ENCODE peak calls at places on chromosomes 6 and 20, in ten cellular contexts. M, U, T, A, E, F, Q, X, H and I are unnamed samples.

GRCh38 chr6:57173886-57174510 is 1.9 kb downstream of the BAG2 start:
- DNase-seq in M (peak), U (peak), T (no peak), A (no peak), E (no peak), F (no peak), Q (peak), X (peak), H (no peak), I (no peak)

GRCh38 chr6:107644513-107644912 is 154.6 kb downstream of the SOBP start:
- DNase-seq in M (no peak), U (no peak), T (no peak), A (no peak), E (no peak), F (no peak), Q (no peak), X (no peak), H (no peak), I (no peak)

GRCh38 chr6:54595844-54596243 is 250.7 kb upstream of the FAM83B start:
- DNase-seq in M (no peak), U (no peak), T (no peak), A (no peak), E (no peak), F (no peak), Q (no peak), X (no peak), H (no peak), I (no peak)

GRCh38 chr6:139547082-139547776 is 172.8 kb upstream of the CITED2 start:
- DNase-seq in M (no peak), U (no peak), T (no peak), A (no peak), E (no peak), F (no peak), Q (no peak), X (no peak), H (no peak), I (no peak)

GRCh38 chr6:137980777-137981176 is 113.7 kb downstream of the TNFAIP3 start:
- DNase-seq in M (no peak), U (no peak), T (no peak), A (no peak), E (no peak), F (no peak), Q (no peak), X (no peak), H (no peak), I (no peak)

GRCh38 chr6:125363360-125364121 is 61.8 kb upstream of the HDDC2 start:
- DNase-seq in M (peak), U (peak), T (peak), A (no peak), E (no peak), F (no peak), Q (peak), X (no peak), H (peak), I (peak)

GRCh38 chr20:42258568-42258967 is 640.4 kb upstream of the CHD6 start:
- DNase-seq in M (no peak), U (no peak), T (no peak), A (no peak), E (no peak), F (no peak), Q (no peak), X (no peak), H (no peak), I (no peak)

GRCh38 chr6:150179030-150179429 is 36.2 kb downstream of the PPP1R14C start:
- DNase-seq in M (no peak), U (no peak), T (no peak), A (no peak), E (no peak), F (no peak), Q (no peak), X (no peak), H (no peak), I (no peak)

GRCh38 chr20:43722153-43722505 is 4.7 kb downstream of the GTSF1L start:
- DNase-seq in M (no peak), U (no peak), T (no peak), A (no peak), E (no peak), F (no peak), Q (no peak), X (no peak), H (no peak), I (no peak)

GRCh38 chr6:111763381-111763780 is 109.9 kb downstream of the FYN start:
- DNase-seq in M (no peak), U (no peak), T (no peak), A (no peak), E (no peak), F (no peak), Q (peak), X (no peak), H (no peak), I (no peak)

GRCh38 chr6:148593130-148593812 is 153.6 kb upstream of the UST start:
- DNase-seq in M (no peak), U (no peak), T (no peak), A (no peak), E (no peak), F (no peak), Q (no peak), X (no peak), H (peak), I (no peak)

GRCh38 chr20:39909447-39909846 is 779.6 kb downstream of the MAFB start:
- DNase-seq in M (no peak), U (no peak), T (no peak), A (no peak), E (no peak), F (no peak), Q (no peak), X (no peak), H (peak), I (peak)

GRCh38 chr20:8153281-8153908 is 21.3 kb downstream of the PLCB1 start:
- DNase-seq in M (no peak), U (no peak), T (no peak), A (no peak), E (peak), F (no peak), Q (peak), X (no peak), H (no peak), I (no peak)

GRCh38 chr6:43285415-43285814 is 12.6 kb upstream of the SLC22A7 start:
- DNase-seq in M (no peak), U (no peak), T (no peak), A (no peak), E (no peak), F (no peak), Q (no peak), X (no peak), H (no peak), I (no peak)

GRCh38 chr6:34142046-34142445 is 3.8 kb downstream of the GRM4 start:
- DNase-seq in M (no peak), U (no peak), T (no peak), A (no peak), E (no peak), F (no peak), Q (no peak), X (no peak), H (no peak), I (no peak)

GRCh38 chr6:34140075-34140474 is 5.8 kb downstream of the GRM4 start:
- DNase-seq in M (no peak), U (no peak), T (no peak), A (no peak), E (no peak), F (no peak), Q (no peak), X (no peak), H (no peak), I (no peak)

GRCh38 chr6:34135541-34135940 is 10.3 kb downstream of the GRM4 start:
- DNase-seq in M (no peak), U (no peak), T (no peak), A (no peak), E (no peak), F (no peak), Q (no peak), X (no peak), H (no peak), I (no peak)

GRCh38 chr6:34138191-34138590 is 7.7 kb downstream of the GRM4 start:
- DNase-seq in M (no peak), U (no peak), T (no peak), A (no peak), E (no peak), F (no peak), Q (no peak), X (no peak), H (no peak), I (no peak)

DNA sequence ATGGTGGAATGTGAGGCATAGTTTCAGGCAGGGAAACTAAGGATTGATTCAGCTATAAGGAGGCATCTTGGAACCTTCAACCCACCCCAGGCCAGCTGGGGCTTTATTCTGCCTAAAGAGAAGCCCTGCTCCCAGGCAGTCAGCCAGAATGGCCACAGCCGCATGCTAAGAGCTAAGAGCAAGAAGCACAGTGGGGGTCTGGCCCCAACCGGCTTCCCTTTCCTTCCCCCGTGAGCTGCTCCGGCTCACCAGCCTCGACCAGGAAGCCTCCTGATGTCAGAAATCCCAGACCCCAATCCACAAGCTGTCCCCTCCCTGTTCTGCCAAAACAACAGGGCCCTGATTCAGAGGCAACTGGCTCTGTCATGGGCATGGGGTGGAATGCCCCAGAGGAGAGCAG is 7.0 kb downstream of the GRM4 start:
- DNase-seq in M (no peak), U (no peak), T (no peak), A (no peak), E (no peak), F (no peak), Q (no peak), X (no peak), H (no peak), I (no peak)
- TF ChIP-seq POLR2A in M (no peak), U (no peak), T (no peak), A (no peak), E (no peak), F (no peak), Q (no peak), X (no peak), H (no peak), I (no peak)

DNA sequence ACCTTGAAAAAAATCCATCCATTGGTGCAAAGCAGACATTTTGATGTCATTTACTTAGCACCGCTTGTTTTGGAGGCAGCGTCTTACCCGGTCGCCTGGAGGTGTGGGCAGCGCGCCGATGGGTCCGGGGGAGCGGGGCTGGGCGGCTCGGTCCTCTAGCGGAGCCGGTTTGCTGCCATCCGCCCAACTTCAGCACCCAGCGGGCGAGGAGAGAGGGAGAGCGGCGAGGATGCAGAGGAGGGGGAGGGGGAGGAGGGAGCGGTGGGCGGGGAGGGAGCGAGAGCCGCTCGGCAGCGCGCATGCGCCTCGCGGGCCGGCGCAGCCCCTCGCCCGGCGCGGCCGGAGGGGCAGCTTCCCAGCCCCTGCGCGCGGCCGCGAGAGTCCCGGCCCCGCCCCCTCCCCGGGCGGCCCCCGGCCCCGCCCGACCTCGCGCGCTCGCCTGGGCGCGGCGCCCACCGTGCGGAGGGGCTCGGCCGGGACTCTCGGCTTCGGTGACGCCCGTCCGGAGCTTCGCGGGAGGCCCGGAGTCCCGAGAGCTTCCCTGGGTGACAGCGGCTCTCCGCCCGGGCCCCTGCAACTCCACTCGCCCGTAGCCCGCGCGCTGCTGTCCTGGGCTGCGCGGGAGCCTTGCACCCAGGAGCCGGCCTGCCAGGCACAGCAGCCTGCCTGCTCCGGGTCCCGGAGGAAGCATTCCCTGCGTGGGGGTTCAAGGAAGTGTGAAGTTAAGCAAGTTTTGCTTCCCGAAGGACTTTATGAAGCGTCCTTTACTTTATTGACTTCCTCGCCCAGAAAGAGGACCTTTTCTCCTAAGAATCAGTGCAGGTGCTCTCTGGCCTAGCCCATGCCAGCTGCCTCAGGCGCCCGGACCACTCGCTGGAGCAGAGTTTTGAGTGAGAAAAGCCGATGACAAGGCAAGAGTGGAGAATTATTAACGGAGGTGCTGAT is at the start of gene RGS17:
- DNase-seq in M (no peak), U (peak), T (no peak), A (no peak), E (no peak), F (no peak), Q (peak), X (no peak), H (peak), I (peak)
- TF ChIP-seq POLR2A in M (no peak), U (no peak), T (no peak), A (no peak), E (no peak), F (no peak), Q (no peak), X (no peak), H (no peak), I (no peak)

GRCh38 chr6:31729515-31729978 is 448 bp upstream of the DDAH2 start:
- DNase-seq in M (peak), U (peak), T (peak), A (peak), E (peak), F (peak), Q (peak), X (peak), H (peak), I (peak)
- TF ChIP-seq POLR2A in M (no peak), U (peak), T (peak), A (peak), E (no peak), F (peak), Q (no peak), X (no peak), H (peak), I (peak)

GRCh38 chr6:3785745-3786098 is 34.2 kb upstream of the PXDC1 start:
- DNase-seq in M (no peak), U (no peak), T (no peak), A (no peak), E (no peak), F (no peak), Q (no peak), X (no peak), H (no peak), I (no peak)

GRCh38 chr6:3789018-3789895 is 37.7 kb upstream of the PXDC1 start:
- DNase-seq in M (peak), U (no peak), T (no peak), A (no peak), E (no peak), F (peak), Q (no peak), X (no peak), H (no peak), I (no peak)

GRCh38 chr6:3789896-3790558 is 38.5 kb upstream of the PXDC1 start:
- DNase-seq in M (peak), U (no peak), T (no peak), A (no peak), E (no peak), F (peak), Q (no peak), X (no peak), H (no peak), I (no peak)

GRCh38 chr6:3786131-3786530 is 34.6 kb upstream of the PXDC1 start:
- DNase-seq in M (no peak), U (no peak), T (no peak), A (no peak), E (no peak), F (peak), Q (no peak), X (no peak), H (no peak), I (no peak)

DNA sequence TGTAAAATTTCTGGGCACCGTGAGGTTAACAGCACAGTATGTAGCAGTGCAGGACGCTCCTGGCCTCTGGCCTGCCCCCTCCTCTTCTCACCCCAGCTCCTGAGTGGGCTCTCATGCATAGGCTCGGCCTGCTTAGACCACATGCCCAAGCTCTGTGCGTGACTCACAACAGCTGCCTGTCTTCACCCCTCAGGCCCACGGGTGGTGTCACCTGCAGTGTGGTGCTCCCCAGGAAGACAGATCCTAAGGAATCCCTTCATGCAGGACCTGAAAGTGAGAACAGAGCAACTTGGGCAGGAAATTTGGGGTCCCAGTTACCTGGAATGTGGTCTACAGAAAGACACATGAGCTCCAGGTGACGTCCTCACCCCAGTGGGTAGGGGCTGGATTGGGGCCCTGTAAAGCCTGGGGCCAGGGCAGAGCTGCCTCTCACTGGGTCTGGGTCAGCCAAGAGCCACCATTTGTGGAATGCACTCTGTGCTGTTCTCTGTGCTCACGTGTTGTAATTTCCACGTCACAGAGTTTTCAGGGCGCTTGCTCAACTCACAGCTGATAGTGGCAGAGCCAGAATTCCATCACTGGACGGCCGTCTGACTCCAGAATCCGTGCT is 37.0 kb upstream of the PXDC1 start:
- DNase-seq in M (peak), U (no peak), T (no peak), A (no peak), E (no peak), F (peak), Q (no peak), X (no peak), H (no peak), I (no peak)
- TF ChIP-seq POLR2A in M (no peak), U (no peak), T (no peak), A (no peak), E (no peak), F (no peak), Q (no peak), X (no peak), H (no peak), I (no peak)

GRCh38 chr6:20403766-20404640 is 2.3 kb downstream of the E2F3 start:
- DNase-seq in M (peak), U (peak), T (no peak), A (no peak), E (no peak), F (no peak), Q (peak), X (peak), H (peak), I (peak)
- TF ChIP-seq POLR2A in M (no peak), U (no peak), T (no peak), A (no peak), E (no peak), F (no peak), Q (peak), X (no peak), H (no peak), I (no peak)

DNA sequence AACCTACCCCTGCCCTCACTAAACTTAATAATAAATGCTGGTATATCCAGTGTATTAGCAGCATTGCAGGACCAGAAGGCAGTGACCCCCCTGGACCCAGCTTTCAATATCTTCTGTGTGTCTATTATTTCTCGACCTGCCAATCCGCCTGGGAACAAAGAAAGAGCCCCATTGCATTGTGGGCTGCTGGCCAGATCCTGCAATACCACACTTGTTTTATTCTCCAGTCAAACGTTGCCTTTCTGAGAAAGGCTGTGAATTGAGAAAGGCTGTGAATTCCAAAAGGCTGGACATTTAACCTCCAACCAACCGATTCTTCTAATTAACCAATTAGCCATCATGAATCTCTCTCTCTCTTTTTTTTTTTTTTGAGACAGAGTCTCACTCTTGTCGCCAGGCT is 1.5 kb upstream of the MTO1 start:
- DNase-seq in M (no peak), U (no peak), T (no peak), A (no peak), E (no peak), F (no peak), Q (no peak), X (no peak), H (no peak), I (no peak)
- TF ChIP-seq POLR2A in M (no peak), U (no peak), T (no peak), A (no peak), E (no peak), F (no peak), Q (no peak), X (no peak), H (no peak), I (no peak)

GRCh38 chr20:10219452-10219791 is 792 bp downstream of the SNAP25 start:
- DNase-seq in M (no peak), U (peak), T (peak), A (peak), E (no peak), F (no peak), Q (peak), X (no peak), H (peak), I (peak)
- TF ChIP-seq POLR2A in M (no peak), U (peak), T (no peak), A (no peak), E (no peak), F (no peak), Q (no peak), X (no peak), H (peak), I (no peak)

DNA sequence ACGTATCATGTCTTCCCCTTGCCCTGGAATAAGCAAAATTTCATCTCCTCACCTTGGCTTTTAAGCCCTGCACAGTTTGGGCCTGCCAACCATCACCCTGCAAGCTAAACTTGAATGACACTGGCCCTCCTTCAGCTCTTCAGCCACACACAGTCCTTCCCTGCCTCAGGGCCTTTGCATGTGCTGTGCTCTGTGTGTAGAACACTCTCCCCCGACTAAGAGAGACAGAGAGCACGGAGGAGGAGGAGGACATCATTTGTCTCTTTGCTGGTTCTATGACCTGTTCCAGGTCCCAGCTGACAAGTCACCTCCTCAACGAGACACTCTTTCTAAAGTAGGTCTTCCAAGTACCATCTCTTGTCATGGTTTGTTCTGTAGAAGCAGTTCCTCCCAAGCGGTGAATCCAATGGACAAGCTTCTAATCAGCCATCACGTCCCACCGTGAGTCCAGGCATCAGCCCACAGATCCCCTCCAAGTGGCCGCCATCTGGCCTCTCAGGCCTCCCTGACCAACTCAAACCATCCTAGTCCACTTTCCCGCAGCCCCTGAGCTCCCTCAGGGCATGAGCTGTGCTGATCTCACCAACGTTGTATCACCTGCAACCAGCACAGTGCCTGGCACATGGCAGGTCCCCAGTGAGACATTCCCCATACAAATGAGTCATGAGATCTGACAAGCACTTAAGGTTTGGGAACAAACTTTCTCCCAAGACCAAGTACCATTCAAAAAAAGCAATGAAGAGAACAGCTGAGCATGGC is 30.5 kb downstream of the NFATC2 start:
- DNase-seq in M (no peak), U (no peak), T (no peak), A (no peak), E (no peak), F (no peak), Q (no peak), X (no peak), H (no peak), I (no peak)
- TF ChIP-seq POLR2A in M (no peak), U (no peak), T (no peak), A (no peak), E (no peak), F (no peak), Q (no peak), X (no peak), H (no peak), I (no peak)

GRCh38 chr20:50193851-50194830 is 3.5 kb downstream of the CEBPB start:
- DNase-seq in M (no peak), U (no peak), T (no peak), A (no peak), E (no peak), F (no peak), Q (no peak), X (no peak), H (peak), I (no peak)
- TF ChIP-seq POLR2A in M (no peak), U (no peak), T (no peak), A (peak), E (peak), F (no peak), Q (no peak), X (no peak), H (peak), I (no peak)